ENCODE peak calls at places on chromosomes 12 and 14, in eight cellular contexts. One of them, this sample, is unnamed.
A peak's percentile ranks its signal among the peaks of the same experiment; 100 is the strongest.

GRCh38 chr12:91172051-91172450 is 10.6 kb downstream of the DCN start:
- DNase-seq in fibroblast of mammary gland: peak; percentile 55
- DNase-seq in cerebellar cortex: no peak
- DNase-seq in activated gamma-delta T cell treated with anti-CD3 and anti-CD28 coated beads, Interleukin-2, amount 50 U/mL, for 16 hours: no peak
- DNase-seq in activated naive CD4-positive, alpha-beta T cell treated with anti-CD3 and anti-CD28 coated beads, Interleukin-2, amount 50 U/mL, for 16 hours: no peak
- DNase-seq in astrocyte: no peak
- DNase-seq in effector CD4-positive, alpha-beta T cell: no peak
- DNase-seq in GM23248: peak; percentile 4
- DNase-seq in this sample: no peak

GRCh38 chr12:127774828-127775227 is 492.1 kb upstream of the TMEM132C start:
- DNase-seq in fibroblast of mammary gland: peak; percentile 3
- DNase-seq in cerebellar cortex: peak; percentile 55
- DNase-seq in activated gamma-delta T cell treated with anti-CD3 and anti-CD28 coated beads, Interleukin-2, amount 50 U/mL, for 16 hours: no peak
- DNase-seq in activated naive CD4-positive, alpha-beta T cell treated with anti-CD3 and anti-CD28 coated beads, Interleukin-2, amount 50 U/mL, for 16 hours: no peak
- DNase-seq in astrocyte: peak; percentile 30
- DNase-seq in effector CD4-positive, alpha-beta T cell: no peak
- DNase-seq in GM23248: peak; percentile 3
- DNase-seq in this sample: no peak

GRCh38 chr12:40055227-40055579 is 50.7 kb downstream of the SLC2A13 start:
- DNase-seq in fibroblast of mammary gland: peak; percentile 14
- DNase-seq in cerebellar cortex: no peak
- DNase-seq in activated gamma-delta T cell treated with anti-CD3 and anti-CD28 coated beads, Interleukin-2, amount 50 U/mL, for 16 hours: no peak
- DNase-seq in activated naive CD4-positive, alpha-beta T cell treated with anti-CD3 and anti-CD28 coated beads, Interleukin-2, amount 50 U/mL, for 16 hours: no peak
- DNase-seq in astrocyte: no peak
- DNase-seq in effector CD4-positive, alpha-beta T cell: no peak
- DNase-seq in GM23248: peak; percentile 17
- DNase-seq in this sample: no peak

GRCh38 chr12:24500466-24501232 is 448.3 kb downstream of the BCAT1 start:
- DNase-seq in fibroblast of mammary gland: peak; percentile 56
- DNase-seq in cerebellar cortex: no peak
- DNase-seq in activated gamma-delta T cell treated with anti-CD3 and anti-CD28 coated beads, Interleukin-2, amount 50 U/mL, for 16 hours: no peak
- DNase-seq in activated naive CD4-positive, alpha-beta T cell treated with anti-CD3 and anti-CD28 coated beads, Interleukin-2, amount 50 U/mL, for 16 hours: no peak
- DNase-seq in astrocyte: peak; percentile 36
- DNase-seq in effector CD4-positive, alpha-beta T cell: no peak
- DNase-seq in GM23248: peak; percentile 1
- DNase-seq in this sample: no peak

GRCh38 chr12:67892289-67892688 is 97.0 kb upstream of the IFNG-AS1 start:
- DNase-seq in fibroblast of mammary gland: no peak
- DNase-seq in cerebellar cortex: peak; percentile 18
- DNase-seq in activated gamma-delta T cell treated with anti-CD3 and anti-CD28 coated beads, Interleukin-2, amount 50 U/mL, for 16 hours: no peak
- DNase-seq in activated naive CD4-positive, alpha-beta T cell treated with anti-CD3 and anti-CD28 coated beads, Interleukin-2, amount 50 U/mL, for 16 hours: no peak
- DNase-seq in astrocyte: no peak
- DNase-seq in effector CD4-positive, alpha-beta T cell: no peak
- DNase-seq in GM23248: no peak
- DNase-seq in this sample: no peak

GRCh38 chr12:23831739-23832138 is 117.7 kb downstream of the SOX5 start:
- DNase-seq in fibroblast of mammary gland: no peak
- DNase-seq in cerebellar cortex: no peak
- DNase-seq in activated gamma-delta T cell treated with anti-CD3 and anti-CD28 coated beads, Interleukin-2, amount 50 U/mL, for 16 hours: no peak
- DNase-seq in activated naive CD4-positive, alpha-beta T cell treated with anti-CD3 and anti-CD28 coated beads, Interleukin-2, amount 50 U/mL, for 16 hours: no peak
- DNase-seq in astrocyte: no peak
- DNase-seq in effector CD4-positive, alpha-beta T cell: no peak
- DNase-seq in GM23248: no peak
- DNase-seq in this sample: no peak

GRCh38 chr14:67553547-67553946 is 20.5 kb downstream of the PLEKHH1 start:
- DNase-seq in fibroblast of mammary gland: no peak
- DNase-seq in cerebellar cortex: no peak
- DNase-seq in activated gamma-delta T cell treated with anti-CD3 and anti-CD28 coated beads, Interleukin-2, amount 50 U/mL, for 16 hours: no peak
- DNase-seq in activated naive CD4-positive, alpha-beta T cell treated with anti-CD3 and anti-CD28 coated beads, Interleukin-2, amount 50 U/mL, for 16 hours: no peak
- DNase-seq in astrocyte: no peak
- DNase-seq in effector CD4-positive, alpha-beta T cell: no peak
- DNase-seq in GM23248: no peak
- DNase-seq in this sample: no peak

GRCh38 chr12:52796429-52796794 is 495 bp upstream of the KRT3 start:
- DNase-seq in fibroblast of mammary gland: no peak
- DNase-seq in cerebellar cortex: no peak
- DNase-seq in activated gamma-delta T cell treated with anti-CD3 and anti-CD28 coated beads, Interleukin-2, amount 50 U/mL, for 16 hours: no peak
- DNase-seq in activated naive CD4-positive, alpha-beta T cell treated with anti-CD3 and anti-CD28 coated beads, Interleukin-2, amount 50 U/mL, for 16 hours: no peak
- DNase-seq in astrocyte: no peak
- DNase-seq in effector CD4-positive, alpha-beta T cell: no peak
- DNase-seq in GM23248: no peak
- DNase-seq in this sample: no peak

GRCh38 chr12:16920451-16920850 is 314.5 kb upstream of the LMO3 start:
- DNase-seq in fibroblast of mammary gland: no peak
- DNase-seq in cerebellar cortex: no peak
- DNase-seq in activated gamma-delta T cell treated with anti-CD3 and anti-CD28 coated beads, Interleukin-2, amount 50 U/mL, for 16 hours: no peak
- DNase-seq in activated naive CD4-positive, alpha-beta T cell treated with anti-CD3 and anti-CD28 coated beads, Interleukin-2, amount 50 U/mL, for 16 hours: no peak
- DNase-seq in astrocyte: no peak
- DNase-seq in effector CD4-positive, alpha-beta T cell: no peak
- DNase-seq in GM23248: no peak
- DNase-seq in this sample: no peak

GRCh38 chr14:100775351-100775830 is 48.7 kb downstream of the DLK1 start:
- DNase-seq in fibroblast of mammary gland: no peak
- DNase-seq in cerebellar cortex: no peak
- DNase-seq in activated gamma-delta T cell treated with anti-CD3 and anti-CD28 coated beads, Interleukin-2, amount 50 U/mL, for 16 hours: no peak
- DNase-seq in activated naive CD4-positive, alpha-beta T cell treated with anti-CD3 and anti-CD28 coated beads, Interleukin-2, amount 50 U/mL, for 16 hours: no peak
- DNase-seq in astrocyte: no peak
- DNase-seq in effector CD4-positive, alpha-beta T cell: no peak
- DNase-seq in GM23248: no peak
- DNase-seq in this sample: no peak

GRCh38 chr12:19575307-19576243 is 136.3 kb downstream of the AEBP2 start:
- DNase-seq in fibroblast of mammary gland: peak; percentile 60
- DNase-seq in cerebellar cortex: peak; percentile 67
- DNase-seq in activated gamma-delta T cell treated with anti-CD3 and anti-CD28 coated beads, Interleukin-2, amount 50 U/mL, for 16 hours: no peak
- DNase-seq in activated naive CD4-positive, alpha-beta T cell treated with anti-CD3 and anti-CD28 coated beads, Interleukin-2, amount 50 U/mL, for 16 hours: no peak
- DNase-seq in astrocyte: peak; percentile 80
- DNase-seq in effector CD4-positive, alpha-beta T cell: no peak
- DNase-seq in GM23248: peak; percentile 69
- DNase-seq in this sample: no peak

GRCh38 chr14:53110103-53110502 is 43.0 kb downstream of the DDHD1 start:
- DNase-seq in fibroblast of mammary gland: no peak
- DNase-seq in cerebellar cortex: no peak
- DNase-seq in activated gamma-delta T cell treated with anti-CD3 and anti-CD28 coated beads, Interleukin-2, amount 50 U/mL, for 16 hours: no peak
- DNase-seq in activated naive CD4-positive, alpha-beta T cell treated with anti-CD3 and anti-CD28 coated beads, Interleukin-2, amount 50 U/mL, for 16 hours: no peak
- DNase-seq in astrocyte: no peak
- DNase-seq in effector CD4-positive, alpha-beta T cell: no peak
- DNase-seq in GM23248: no peak
- DNase-seq in this sample: no peak

GRCh38 chr14:92686763-92687427 is 61.5 kb downstream of the LGMN start:
- DNase-seq in fibroblast of mammary gland: peak; percentile 49
- DNase-seq in cerebellar cortex: peak; percentile 69
- DNase-seq in activated gamma-delta T cell treated with anti-CD3 and anti-CD28 coated beads, Interleukin-2, amount 50 U/mL, for 16 hours: peak; percentile 59
- DNase-seq in activated naive CD4-positive, alpha-beta T cell treated with anti-CD3 and anti-CD28 coated beads, Interleukin-2, amount 50 U/mL, for 16 hours: peak; percentile 60
- DNase-seq in astrocyte: peak; percentile 25
- DNase-seq in effector CD4-positive, alpha-beta T cell: peak; percentile 58
- DNase-seq in GM23248: peak; percentile 83
- DNase-seq in this sample: peak; percentile 29

GRCh38 chr14:63435838-63436237 is 107.3 kb downstream of the PPP2R5E start:
- DNase-seq in fibroblast of mammary gland: peak; percentile 89
- DNase-seq in cerebellar cortex: peak; percentile 79
- DNase-seq in activated gamma-delta T cell treated with anti-CD3 and anti-CD28 coated beads, Interleukin-2, amount 50 U/mL, for 16 hours: no peak
- DNase-seq in activated naive CD4-positive, alpha-beta T cell treated with anti-CD3 and anti-CD28 coated beads, Interleukin-2, amount 50 U/mL, for 16 hours: no peak
- DNase-seq in astrocyte: peak; percentile 47
- DNase-seq in effector CD4-positive, alpha-beta T cell: no peak
- DNase-seq in GM23248: peak; percentile 78
- DNase-seq in this sample: peak; percentile 85

GRCh38 chr12:21527451-21528180 is 1.5 kb downstream of the SPX start:
- DNase-seq in fibroblast of mammary gland: peak; percentile 41
- DNase-seq in cerebellar cortex: peak; percentile 11
- DNase-seq in activated gamma-delta T cell treated with anti-CD3 and anti-CD28 coated beads, Interleukin-2, amount 50 U/mL, for 16 hours: peak; percentile 13
- DNase-seq in activated naive CD4-positive, alpha-beta T cell treated with anti-CD3 and anti-CD28 coated beads, Interleukin-2, amount 50 U/mL, for 16 hours: peak; percentile 64
- DNase-seq in astrocyte: peak; percentile 35
- DNase-seq in effector CD4-positive, alpha-beta T cell: peak; percentile 51
- DNase-seq in GM23248: peak; percentile 83
- DNase-seq in this sample: peak; percentile 22

GRCh38 chr14:22555573-22556011 is 33.4 kb downstream of the DAD1 start:
- DNase-seq in fibroblast of mammary gland: peak; percentile 29
- DNase-seq in cerebellar cortex: no peak
- DNase-seq in activated gamma-delta T cell treated with anti-CD3 and anti-CD28 coated beads, Interleukin-2, amount 50 U/mL, for 16 hours: peak; percentile 50
- DNase-seq in activated naive CD4-positive, alpha-beta T cell treated with anti-CD3 and anti-CD28 coated beads, Interleukin-2, amount 50 U/mL, for 16 hours: peak; percentile 69
- DNase-seq in astrocyte: peak; percentile 64
- DNase-seq in effector CD4-positive, alpha-beta T cell: peak; percentile 66
- DNase-seq in GM23248: peak; percentile 19
- DNase-seq in this sample: no peak

GRCh38 chr14:100548939-100549338 is 38.3 kb downstream of the BEGAIN start:
- DNase-seq in fibroblast of mammary gland: no peak
- DNase-seq in cerebellar cortex: no peak
- DNase-seq in activated gamma-delta T cell treated with anti-CD3 and anti-CD28 coated beads, Interleukin-2, amount 50 U/mL, for 16 hours: no peak
- DNase-seq in activated naive CD4-positive, alpha-beta T cell treated with anti-CD3 and anti-CD28 coated beads, Interleukin-2, amount 50 U/mL, for 16 hours: no peak
- DNase-seq in astrocyte: no peak
- DNase-seq in effector CD4-positive, alpha-beta T cell: no peak
- DNase-seq in GM23248: no peak
- DNase-seq in this sample: no peak

GRCh38 chr14:31457665-31458659 is 656 bp upstream of the DTD2 start:
- DNase-seq in fibroblast of mammary gland: no peak
- DNase-seq in cerebellar cortex: peak; percentile 4
- DNase-seq in activated gamma-delta T cell treated with anti-CD3 and anti-CD28 coated beads, Interleukin-2, amount 50 U/mL, for 16 hours: no peak
- DNase-seq in activated naive CD4-positive, alpha-beta T cell treated with anti-CD3 and anti-CD28 coated beads, Interleukin-2, amount 50 U/mL, for 16 hours: no peak
- DNase-seq in astrocyte: no peak
- DNase-seq in effector CD4-positive, alpha-beta T cell: no peak
- DNase-seq in GM23248: no peak
- DNase-seq in this sample: peak; percentile 88

GRCh38 chr14:77026166-77026929 is 2.2 kb downstream of the IRF2BPL start:
- DNase-seq in fibroblast of mammary gland: no peak
- DNase-seq in cerebellar cortex: peak; percentile 44
- DNase-seq in activated gamma-delta T cell treated with anti-CD3 and anti-CD28 coated beads, Interleukin-2, amount 50 U/mL, for 16 hours: no peak
- DNase-seq in activated naive CD4-positive, alpha-beta T cell treated with anti-CD3 and anti-CD28 coated beads, Interleukin-2, amount 50 U/mL, for 16 hours: no peak
- DNase-seq in astrocyte: peak; percentile 39
- DNase-seq in effector CD4-positive, alpha-beta T cell: no peak
- DNase-seq in GM23248: peak; percentile 75
- DNase-seq in this sample: no peak

GRCh38 chr14:90508536-90509254 is 111.9 kb downstream of the CALM1 start:
- DNase-seq in fibroblast of mammary gland: no peak
- DNase-seq in cerebellar cortex: no peak
- DNase-seq in activated gamma-delta T cell treated with anti-CD3 and anti-CD28 coated beads, Interleukin-2, amount 50 U/mL, for 16 hours: no peak
- DNase-seq in activated naive CD4-positive, alpha-beta T cell treated with anti-CD3 and anti-CD28 coated beads, Interleukin-2, amount 50 U/mL, for 16 hours: no peak
- DNase-seq in astrocyte: no peak
- DNase-seq in effector CD4-positive, alpha-beta T cell: no peak
- DNase-seq in GM23248: no peak
- DNase-seq in this sample: no peak

GRCh38 chr14:35985504-35986218 is 159.5 kb downstream of the BRMS1L start:
- DNase-seq in fibroblast of mammary gland: peak; percentile 5
- DNase-seq in cerebellar cortex: no peak
- DNase-seq in activated gamma-delta T cell treated with anti-CD3 and anti-CD28 coated beads, Interleukin-2, amount 50 U/mL, for 16 hours: no peak
- DNase-seq in activated naive CD4-positive, alpha-beta T cell treated with anti-CD3 and anti-CD28 coated beads, Interleukin-2, amount 50 U/mL, for 16 hours: no peak
- DNase-seq in astrocyte: no peak
- DNase-seq in effector CD4-positive, alpha-beta T cell: no peak
- DNase-seq in GM23248: no peak
- DNase-seq in this sample: peak; percentile 99

GRCh38 chr12:47818701-47819543 is 781 bp downstream of the HDAC7 start:
- DNase-seq in fibroblast of mammary gland: no peak
- DNase-seq in cerebellar cortex: peak; percentile 54
- DNase-seq in activated gamma-delta T cell treated with anti-CD3 and anti-CD28 coated beads, Interleukin-2, amount 50 U/mL, for 16 hours: no peak
- DNase-seq in activated naive CD4-positive, alpha-beta T cell treated with anti-CD3 and anti-CD28 coated beads, Interleukin-2, amount 50 U/mL, for 16 hours: peak; percentile 46
- DNase-seq in astrocyte: no peak
- DNase-seq in effector CD4-positive, alpha-beta T cell: no peak
- DNase-seq in GM23248: peak; percentile 70
- DNase-seq in this sample: no peak

GRCh38 chr12:6056406-6057211 is 67.9 kb downstream of the VWF start:
- DNase-seq in fibroblast of mammary gland: no peak
- DNase-seq in cerebellar cortex: peak; percentile 43
- DNase-seq in activated gamma-delta T cell treated with anti-CD3 and anti-CD28 coated beads, Interleukin-2, amount 50 U/mL, for 16 hours: peak; percentile 25
- DNase-seq in activated naive CD4-positive, alpha-beta T cell treated with anti-CD3 and anti-CD28 coated beads, Interleukin-2, amount 50 U/mL, for 16 hours: peak; percentile 24
- DNase-seq in astrocyte: no peak
- DNase-seq in effector CD4-positive, alpha-beta T cell: no peak
- DNase-seq in GM23248: no peak
- DNase-seq in this sample: no peak

GRCh38 chr12:4809449-4810218 is 89.4 kb downstream of the GALNT8 start:
- DNase-seq in fibroblast of mammary gland: no peak
- DNase-seq in cerebellar cortex: no peak
- DNase-seq in activated gamma-delta T cell treated with anti-CD3 and anti-CD28 coated beads, Interleukin-2, amount 50 U/mL, for 16 hours: no peak
- DNase-seq in activated naive CD4-positive, alpha-beta T cell treated with anti-CD3 and anti-CD28 coated beads, Interleukin-2, amount 50 U/mL, for 16 hours: no peak
- DNase-seq in astrocyte: peak; percentile 8
- DNase-seq in effector CD4-positive, alpha-beta T cell: no peak
- DNase-seq in GM23248: peak; percentile 13
- DNase-seq in this sample: no peak

GRCh38 chr12:25653487-25654175 is 100.5 kb upstream of the LMNTD1 start:
- DNase-seq in fibroblast of mammary gland: no peak
- DNase-seq in cerebellar cortex: peak; percentile 3
- DNase-seq in activated gamma-delta T cell treated with anti-CD3 and anti-CD28 coated beads, Interleukin-2, amount 50 U/mL, for 16 hours: no peak
- DNase-seq in activated naive CD4-positive, alpha-beta T cell treated with anti-CD3 and anti-CD28 coated beads, Interleukin-2, amount 50 U/mL, for 16 hours: no peak
- DNase-seq in astrocyte: no peak
- DNase-seq in effector CD4-positive, alpha-beta T cell: no peak
- DNase-seq in GM23248: no peak
- DNase-seq in this sample: peak; percentile 57

GRCh38 chr12:5964913-5965900 is 20.1 kb upstream of the ANO2 start:
- DNase-seq in fibroblast of mammary gland: no peak
- DNase-seq in cerebellar cortex: no peak
- DNase-seq in activated gamma-delta T cell treated with anti-CD3 and anti-CD28 coated beads, Interleukin-2, amount 50 U/mL, for 16 hours: no peak
- DNase-seq in activated naive CD4-positive, alpha-beta T cell treated with anti-CD3 and anti-CD28 coated beads, Interleukin-2, amount 50 U/mL, for 16 hours: no peak
- DNase-seq in astrocyte: no peak
- DNase-seq in effector CD4-positive, alpha-beta T cell: no peak
- DNase-seq in GM23248: no peak
- DNase-seq in this sample: no peak

GRCh38 chr14:64715628-64716412 is 11.6 kb downstream of the PLEKHG3 start:
- DNase-seq in fibroblast of mammary gland: no peak
- DNase-seq in cerebellar cortex: no peak
- DNase-seq in activated gamma-delta T cell treated with anti-CD3 and anti-CD28 coated beads, Interleukin-2, amount 50 U/mL, for 16 hours: no peak
- DNase-seq in activated naive CD4-positive, alpha-beta T cell treated with anti-CD3 and anti-CD28 coated beads, Interleukin-2, amount 50 U/mL, for 16 hours: no peak
- DNase-seq in astrocyte: no peak
- DNase-seq in effector CD4-positive, alpha-beta T cell: no peak
- DNase-seq in GM23248: no peak
- DNase-seq in this sample: peak; percentile 84

GRCh38 chr12:55624056-55624455 is 12.6 kb upstream of the OR10P1 start:
- DNase-seq in fibroblast of mammary gland: peak; percentile 6
- DNase-seq in cerebellar cortex: no peak
- DNase-seq in activated gamma-delta T cell treated with anti-CD3 and anti-CD28 coated beads, Interleukin-2, amount 50 U/mL, for 16 hours: no peak
- DNase-seq in activated naive CD4-positive, alpha-beta T cell treated with anti-CD3 and anti-CD28 coated beads, Interleukin-2, amount 50 U/mL, for 16 hours: no peak
- DNase-seq in astrocyte: no peak
- DNase-seq in effector CD4-positive, alpha-beta T cell: no peak
- DNase-seq in GM23248: no peak
- DNase-seq in this sample: no peak

GRCh38 chr14:58465425-58465824 is 37.9 kb downstream of the KIAA0586 start:
- DNase-seq in fibroblast of mammary gland: peak; percentile 34
- DNase-seq in cerebellar cortex: no peak
- DNase-seq in activated gamma-delta T cell treated with anti-CD3 and anti-CD28 coated beads, Interleukin-2, amount 50 U/mL, for 16 hours: no peak
- DNase-seq in activated naive CD4-positive, alpha-beta T cell treated with anti-CD3 and anti-CD28 coated beads, Interleukin-2, amount 50 U/mL, for 16 hours: no peak
- DNase-seq in astrocyte: peak; percentile 24
- DNase-seq in effector CD4-positive, alpha-beta T cell: no peak
- DNase-seq in GM23248: peak; percentile 38
- DNase-seq in this sample: no peak

GRCh38 chr12:123102381-123102780 is 48.5 kb downstream of the PITPNM2 start:
- DNase-seq in fibroblast of mammary gland: no peak
- DNase-seq in cerebellar cortex: no peak
- DNase-seq in activated gamma-delta T cell treated with anti-CD3 and anti-CD28 coated beads, Interleukin-2, amount 50 U/mL, for 16 hours: no peak
- DNase-seq in activated naive CD4-positive, alpha-beta T cell treated with anti-CD3 and anti-CD28 coated beads, Interleukin-2, amount 50 U/mL, for 16 hours: no peak
- DNase-seq in astrocyte: no peak
- DNase-seq in effector CD4-positive, alpha-beta T cell: no peak
- DNase-seq in GM23248: no peak
- DNase-seq in this sample: no peak

GRCh38 chr14:75280831-75281690 is 2.4 kb downstream of the FOS start:
- DNase-seq in fibroblast of mammary gland: no peak
- DNase-seq in cerebellar cortex: no peak
- DNase-seq in activated gamma-delta T cell treated with anti-CD3 and anti-CD28 coated beads, Interleukin-2, amount 50 U/mL, for 16 hours: no peak
- DNase-seq in activated naive CD4-positive, alpha-beta T cell treated with anti-CD3 and anti-CD28 coated beads, Interleukin-2, amount 50 U/mL, for 16 hours: no peak
- DNase-seq in astrocyte: no peak
- DNase-seq in effector CD4-positive, alpha-beta T cell: peak; percentile 41
- DNase-seq in GM23248: peak; percentile 50
- DNase-seq in this sample: peak; percentile 60

This sample was measured in pons.